ENCODE peak calls at places on chromosomes 13 and 19, in four cellular contexts. One of them, this sample, is unnamed.

GRCh38 chr13:111006508-111007031 is 91.7 kb upstream of the ANKRD10 start:
- DNase-seq in lung: peak
- DNase-seq in NCI-H524: no peak
- DNase-seq in IMR-90: peak
- DNase-seq in this sample: no peak

GRCh38 chr13:109773276-109773675 is 13.1 kb downstream of the IRS2 start:
- DNase-seq in lung: no peak
- DNase-seq in NCI-H524: no peak
- DNase-seq in IMR-90: no peak
- DNase-seq in this sample: no peak

GRCh38 chr13:48404952-48405351 is 8.0 kb downstream of the LPAR6 start:
- DNase-seq in lung: no peak
- DNase-seq in NCI-H524: no peak
- DNase-seq in IMR-90: no peak
- DNase-seq in this sample: no peak

GRCh38 chr13:105960326-105960725 is 575.1 kb downstream of the EFNB2 start:
- DNase-seq in lung: no peak
- DNase-seq in NCI-H524: no peak
- DNase-seq in IMR-90: no peak
- DNase-seq in this sample: no peak

GRCh38 chr13:95556981-95557380 is 4.5 kb downstream of the CLDN10 start:
- DNase-seq in lung: no peak
- DNase-seq in NCI-H524: no peak
- DNase-seq in IMR-90: no peak
- DNase-seq in this sample: no peak

GRCh38 chr13:96948127-96948526 is 46.1 kb downstream of the OXGR1 start:
- DNase-seq in lung: no peak
- DNase-seq in NCI-H524: no peak
- DNase-seq in IMR-90: no peak
- DNase-seq in this sample: no peak

GRCh38 chr19:48103922-48104321 is 6.7 kb downstream of the PLA2G4C start:
- DNase-seq in lung: no peak
- DNase-seq in NCI-H524: no peak
- DNase-seq in IMR-90: no peak
- DNase-seq in this sample: no peak

GRCh38 chr19:10389863-10390262 is 9.5 kb upstream of the TYK2 start:
- DNase-seq in lung: no peak
- DNase-seq in NCI-H524: no peak
- DNase-seq in IMR-90: no peak
- DNase-seq in this sample: peak

GRCh38 chr13:114132419-114133121 is at the start of gene RASA3:
- DNase-seq in lung: peak
- DNase-seq in NCI-H524: peak
- DNase-seq in IMR-90: peak
- DNase-seq in this sample: peak

This sample was measured in Caco-2.